ENCODE peak calls at places on chromosomes 4 and X, in six cellular contexts. T is MM.1S, I is thoracic aorta, S is foreskin keratinocyte, X is left lung, R is HCT116. J is an unnamed sample.

GRCh38 chr4:86359944-86360478 is at the start of gene MAPK10:
- DNase-seq in T (peak; percentile 97), I (peak; percentile 6), S (peak; percentile 39), X (peak; percentile 73), R (no peak), J (peak; percentile 47)

GRCh38 chr4:169485791-169486742 is 126.3 kb downstream of the NEK1 start:
- DNase-seq in T (peak; percentile 65), I (no peak), S (peak; percentile 15), X (no peak), R (peak; percentile 49), J (peak; percentile 53)

GRCh38 chr4:77151246-77151645 is 5.8 kb upstream of the CCNG2 start:
- DNase-seq in T (no peak), I (no peak), S (no peak), X (no peak), R (no peak), J (no peak)

GRCh38 chr4:111837761-111838160 is 307.5 kb upstream of the FAM241A start:
- DNase-seq in T (no peak), I (no peak), S (peak; percentile 23), X (no peak), R (no peak), J (no peak)

GRCh38 chr4:16496501-16496900 is 270.2 kb upstream of the TAPT1 start:
- DNase-seq in T (no peak), I (no peak), S (no peak), X (no peak), R (no peak), J (no peak)

GRCh38 chr4:133147922-133148689 is 988 bp upstream of the PCDH10 start:
- DNase-seq in T (no peak), I (no peak), S (no peak), X (no peak), R (no peak), J (no peak)

GRCh38 chrX:101206471-101206870 is 13.1 kb upstream of the DRP2 start:
- DNase-seq in T (peak; percentile 11), I (no peak), S (no peak), X (no peak), R (peak; percentile 13), J (no peak)

GRCh38 chr4:5381981-5382441 is 326.3 kb downstream of the EVC2 start:
- DNase-seq in T (no peak), I (no peak), S (no peak), X (no peak), R (no peak), J (no peak)

GRCh38 chr4:142285222-142285583 is 560.9 kb downstream of the INPP4B start:
- DNase-seq in T (no peak), I (no peak), S (no peak), X (no peak), R (no peak), J (no peak)

GRCh38 chr4:59945277-59945676 is 1254.8 kb upstream of the ADGRL3 start:
- DNase-seq in T (no peak), I (no peak), S (peak; percentile 44), X (no peak), R (no peak), J (no peak)

GRCh38 chr4:1179089-1179441 is 6.7 kb upstream of the SPON2 start:
- DNase-seq in T (no peak), I (no peak), S (no peak), X (no peak), R (no peak), J (no peak)

GRCh38 chrX:66163849-66164401 is at the start of gene HEPH:
- DNase-seq in T (no peak), I (no peak), S (no peak), X (no peak), R (no peak), J (peak; percentile 5)

GRCh38 chr4:76687730-76688441 is 210.1 kb downstream of the SOWAHB start:
- DNase-seq in T (peak; percentile 60), I (no peak), S (no peak), X (no peak), R (no peak), J (no peak)

GRCh38 chr4:2832309-2832980 is 11.2 kb upstream of the ADD1 start:
- DNase-seq in T (no peak), I (no peak), S (no peak), X (peak; percentile 30), R (no peak), J (peak; percentile 21)

GRCh38 chr4:163233321-163233720 is 66.6 kb upstream of the NAF1 start:
- DNase-seq in T (no peak), I (no peak), S (no peak), X (no peak), R (no peak), J (no peak)

GRCh38 chr4:112213850-112214249 is 17.7 kb upstream of the AP1AR start:
- DNase-seq in T (no peak), I (no peak), S (no peak), X (no peak), R (no peak), J (no peak)

GRCh38 chr4:175106301-175106700 is 188.1 kb downstream of the ADAM29 start:
- DNase-seq in T (no peak), I (no peak), S (no peak), X (no peak), R (no peak), J (no peak)

GRCh38 chr4:133596459-133596858 is 447.4 kb downstream of the PCDH10 start:
- DNase-seq in T (no peak), I (no peak), S (no peak), X (no peak), R (no peak), J (no peak)

GRCh38 chr4:83177182-83177581 is 62.7 kb upstream of the PLAC8 start:
- DNase-seq in T (no peak), I (no peak), S (no peak), X (no peak), R (no peak), J (no peak)
- H3K4me1 ChIP-seq in T (peaks cover 5% of the 10 kb centered on the region), I (no peaks in the 10 kb centered on the region), S (no peaks in the 10 kb centered on the region), X (peaks cover 9% of the 10 kb centered on the region), R (no peaks in the 10 kb centered on the region), J (no peaks in the 10 kb centered on the region)

DNA sequence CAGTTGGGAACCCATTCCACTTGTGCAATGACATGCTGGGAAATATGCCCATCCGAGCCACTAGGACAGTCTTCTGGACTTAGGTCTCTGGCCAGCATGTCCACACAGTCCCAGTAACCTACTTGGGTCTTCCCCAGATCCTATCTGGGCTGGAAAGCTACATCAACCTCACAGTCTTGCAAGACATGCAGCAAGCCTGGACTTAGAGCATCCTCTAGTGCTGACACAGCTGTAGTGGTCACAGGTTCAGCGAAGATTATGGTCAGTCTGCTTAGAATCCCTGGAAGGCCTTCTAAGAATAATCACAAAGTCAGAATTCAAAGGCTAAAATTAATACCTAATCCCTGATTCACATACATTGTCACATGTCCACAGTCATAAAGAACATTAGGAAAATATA is 842.7 kb downstream of the STPG2 start:
- DNase-seq in T (no peak), I (no peak), S (no peak), X (no peak), R (no peak), J (no peak)
- TF ChIP-seq CTCF in T (no peak), I (no peak), S (no peak), X (no peak), R (no peak), J (no peak)

DNA sequence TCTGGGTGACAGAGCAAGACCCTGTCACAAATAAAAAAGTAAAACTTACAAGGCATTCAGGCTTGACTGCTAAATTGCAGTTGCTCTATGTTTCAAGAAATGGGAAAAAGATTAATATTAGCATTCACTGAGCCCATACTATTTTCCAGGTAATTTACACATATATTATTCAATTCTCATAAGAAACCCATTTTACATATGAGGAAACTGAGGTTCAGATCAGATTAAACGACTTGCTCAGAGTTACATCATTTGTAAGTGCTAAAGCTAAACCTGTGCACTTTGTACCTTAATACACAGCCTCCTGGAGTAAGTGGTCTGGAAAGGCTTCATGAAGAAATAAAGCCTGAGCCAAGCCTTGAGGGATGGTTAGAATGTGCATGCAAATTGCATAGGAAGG is 113.2 kb downstream of the TMEM164 start:
- DNase-seq in T (no peak), I (no peak), S (no peak), X (no peak), R (no peak), J (no peak)
- H3K4me1 ChIP-seq in T (no peaks in the 10 kb centered on the region), I (no peaks in the 10 kb centered on the region), S (no peaks in the 10 kb centered on the region), X (peaks cover 6% of the 10 kb centered on the region), R (no peaks in the 10 kb centered on the region), J (peaks cover 6% of the 10 kb centered on the region)

DNA sequence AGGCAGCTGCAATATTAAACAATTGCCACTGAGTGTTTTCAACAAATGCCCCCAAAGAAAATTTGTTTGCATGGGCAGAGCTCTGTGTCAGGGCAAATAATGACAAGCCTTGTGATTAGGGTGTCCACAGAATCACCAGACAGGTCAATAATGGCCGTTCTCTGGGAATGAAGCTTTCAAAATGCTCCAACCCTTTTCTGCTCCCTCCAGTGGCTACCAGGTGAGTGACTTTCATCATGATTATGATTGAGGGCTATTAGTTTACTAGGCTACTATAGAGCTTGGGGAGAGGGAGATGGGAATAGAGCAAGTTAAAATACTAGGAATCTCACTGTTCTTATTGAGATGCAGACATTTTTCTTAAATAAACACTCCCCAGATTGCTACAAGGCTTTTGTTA is 23.5 kb downstream of the IRS4 start:
- DNase-seq in T (no peak), I (no peak), S (no peak), X (no peak), R (peak; percentile 0), J (no peak)
- TF ChIP-seq CTCF in T (no peak), I (no peak), S (no peak), X (no peak), R (no peak), J (no peak)

GRCh38 chrX:129738466-129739308 is at the start of gene XPNPEP2:
- DNase-seq in T (no peak), I (no peak), S (no peak), X (no peak), R (no peak), J (no peak)
- H3K4me1 ChIP-seq in T (no peaks in the 10 kb centered on the region), I (no peaks in the 10 kb centered on the region), S (no peaks in the 10 kb centered on the region), X (peaks cover 3% of the 10 kb centered on the region), R (no peaks in the 10 kb centered on the region), J (peaks cover 17% of the 10 kb centered on the region)

GRCh38 chrX:85544609-85545008 is 165.1 kb upstream of the POF1B start:
- DNase-seq in T (no peak), I (no peak), S (no peak), X (no peak), R (no peak), J (no peak)
- TF ChIP-seq CTCF in T (peak; percentile 34), I (peak; percentile 22), S (peak; percentile 66), X (no peak), R (peak; percentile 20), J (peak; percentile 41)

GRCh38 chr4:147735413-147736301 is 3.8 kb downstream of the ARHGAP10 start:
- DNase-seq in T (peak; percentile 23), I (no peak), S (peak; percentile 20), X (no peak), R (no peak), J (peak; percentile 53)
- H3K4me1 ChIP-seq in T (peaks cover 30% of the 10 kb centered on the region), I (peaks cover 37% of the 10 kb centered on the region), S (peaks cover 27% of the 10 kb centered on the region), X (peaks cover 29% of the 10 kb centered on the region), R (peaks cover 53% of the 10 kb centered on the region), J (peaks cover 55% of the 10 kb centered on the region)

DNA sequence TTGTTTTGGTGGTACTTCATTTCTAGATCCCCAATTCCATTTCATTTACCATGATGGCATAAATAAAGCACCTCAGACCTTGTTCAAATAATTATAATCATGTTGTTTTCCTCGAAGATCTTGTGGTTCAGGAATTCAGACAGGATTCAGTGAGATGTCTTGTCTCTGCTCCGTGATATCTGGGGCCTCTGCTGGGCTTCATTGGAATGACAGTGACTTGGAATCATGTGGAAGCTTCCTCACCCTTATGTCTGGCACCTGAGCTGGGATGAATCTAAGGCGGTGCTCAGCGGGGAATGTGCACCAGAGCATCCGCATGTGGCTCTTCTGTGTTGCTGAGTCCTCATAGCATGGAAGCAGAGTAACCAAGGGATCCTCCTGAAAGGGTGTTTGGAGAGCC is 132.2 kb downstream of the VEGFC start:
- DNase-seq in T (no peak), I (no peak), S (no peak), X (no peak), R (no peak), J (peak; percentile 3)
- TF ChIP-seq CTCF in T (no peak), I (no peak), S (peak; percentile 57), X (no peak), R (no peak), J (no peak)

J was measured in Caco-2.